ENCODE peak calls at places on chromosomes 13 and 19, in ten cellular contexts. One of them, this sample, is unnamed.
A peak's percentile ranks its signal among the peaks of the same experiment; 100 is the strongest.

GRCh38 chr13:23748109-23748508 is 141.1 kb downstream of the MIPEP start:
- DNase-seq in uterus: no peak
- DNase-seq in H1: no peak
- DNase-seq in esophagus muscularis mucosa: no peak
- DNase-seq in HCT116: no peak
- DNase-seq in ovary: no peak
- DNase-seq in body of pancreas: no peak
- DNase-seq in heart left ventricle: no peak
- DNase-seq in esophagus squamous epithelium: no peak
- DNase-seq in tibial nerve: no peak
- DNase-seq in this sample: no peak

GRCh38 chr13:75621147-75621546 is 15.0 kb upstream of the LMO7 start:
- DNase-seq in uterus: no peak
- DNase-seq in H1: no peak
- DNase-seq in esophagus muscularis mucosa: no peak
- DNase-seq in HCT116: no peak
- DNase-seq in ovary: no peak
- DNase-seq in body of pancreas: no peak
- DNase-seq in heart left ventricle: no peak
- DNase-seq in esophagus squamous epithelium: no peak
- DNase-seq in tibial nerve: no peak
- DNase-seq in this sample: no peak

GRCh38 chr13:79933389-79933788 is 407.5 kb downstream of the SPRY2 start:
- DNase-seq in uterus: no peak
- DNase-seq in H1: no peak
- DNase-seq in esophagus muscularis mucosa: no peak
- DNase-seq in HCT116: no peak
- DNase-seq in ovary: no peak
- DNase-seq in body of pancreas: no peak
- DNase-seq in heart left ventricle: no peak
- DNase-seq in esophagus squamous epithelium: no peak
- DNase-seq in tibial nerve: no peak
- DNase-seq in this sample: no peak

GRCh38 chr13:23673867-23674605 is 103.8 kb downstream of the TNFRSF19 start:
- DNase-seq in uterus: no peak
- DNase-seq in H1: no peak
- DNase-seq in esophagus muscularis mucosa: peak; percentile 47
- DNase-seq in HCT116: no peak
- DNase-seq in ovary: no peak
- DNase-seq in body of pancreas: no peak
- DNase-seq in heart left ventricle: no peak
- DNase-seq in esophagus squamous epithelium: no peak
- DNase-seq in tibial nerve: no peak
- DNase-seq in this sample: no peak

GRCh38 chr19:12766051-12766521 is 9.3 kb downstream of the HOOK2 start:
- DNase-seq in uterus: peak; percentile 74
- DNase-seq in H1: no peak
- DNase-seq in esophagus muscularis mucosa: no peak
- DNase-seq in HCT116: no peak
- DNase-seq in ovary: peak; percentile 69
- DNase-seq in body of pancreas: peak; percentile 91
- DNase-seq in heart left ventricle: peak; percentile 88
- DNase-seq in esophagus squamous epithelium: no peak
- DNase-seq in tibial nerve: peak; percentile 65
- DNase-seq in this sample: peak; percentile 62

GRCh38 chr19:40055832-40056504 is at the start of gene ZNF780B:
- DNase-seq in uterus: peak; percentile 23
- DNase-seq in H1: peak; percentile 5
- DNase-seq in esophagus muscularis mucosa: peak; percentile 92
- DNase-seq in HCT116: peak; percentile 19
- DNase-seq in ovary: peak; percentile 35
- DNase-seq in body of pancreas: peak; percentile 51
- DNase-seq in heart left ventricle: peak; percentile 56
- DNase-seq in esophagus squamous epithelium: peak; percentile 7
- DNase-seq in tibial nerve: peak; percentile 55
- DNase-seq in this sample: peak; percentile 23

GRCh38 chr13:110471833-110472162 is 89.7 kb downstream of the RAB20 start:
- DNase-seq in uterus: no peak
- DNase-seq in H1: no peak
- DNase-seq in esophagus muscularis mucosa: no peak
- DNase-seq in HCT116: no peak
- DNase-seq in ovary: no peak
- DNase-seq in body of pancreas: peak; percentile 29
- DNase-seq in heart left ventricle: peak; percentile 72
- DNase-seq in esophagus squamous epithelium: no peak
- DNase-seq in tibial nerve: peak; percentile 53
- DNase-seq in this sample: peak; percentile 40

GRCh38 chr19:43525836-43526771 is 897 bp downstream of the ETHE1 start:
- DNase-seq in uterus: peak; percentile 28
- DNase-seq in H1: no peak
- DNase-seq in esophagus muscularis mucosa: no peak
- DNase-seq in HCT116: no peak
- DNase-seq in ovary: no peak
- DNase-seq in body of pancreas: peak; percentile 44
- DNase-seq in heart left ventricle: no peak
- DNase-seq in esophagus squamous epithelium: no peak
- DNase-seq in tibial nerve: no peak
- DNase-seq in this sample: no peak

GRCh38 chr13:97627566-97627965 is 193.6 kb downstream of the RAP2A start:
- DNase-seq in uterus: peak; percentile 31
- DNase-seq in H1: no peak
- DNase-seq in esophagus muscularis mucosa: no peak
- DNase-seq in HCT116: no peak
- DNase-seq in ovary: no peak
- DNase-seq in body of pancreas: peak; percentile 22
- DNase-seq in heart left ventricle: peak; percentile 33
- DNase-seq in esophagus squamous epithelium: no peak
- DNase-seq in tibial nerve: peak; percentile 62
- DNase-seq in this sample: peak; percentile 78

GRCh38 chr19:703651-704446 is 4.9 kb upstream of the PALM start:
- DNase-seq in uterus: peak; percentile 59
- DNase-seq in H1: peak; percentile 90
- DNase-seq in esophagus muscularis mucosa: no peak
- DNase-seq in HCT116: peak; percentile 72
- DNase-seq in ovary: peak; percentile 77
- DNase-seq in body of pancreas: peak; percentile 74
- DNase-seq in heart left ventricle: peak; percentile 74
- DNase-seq in esophagus squamous epithelium: no peak
- DNase-seq in tibial nerve: peak; percentile 76
- DNase-seq in this sample: peak; percentile 47

DNA sequence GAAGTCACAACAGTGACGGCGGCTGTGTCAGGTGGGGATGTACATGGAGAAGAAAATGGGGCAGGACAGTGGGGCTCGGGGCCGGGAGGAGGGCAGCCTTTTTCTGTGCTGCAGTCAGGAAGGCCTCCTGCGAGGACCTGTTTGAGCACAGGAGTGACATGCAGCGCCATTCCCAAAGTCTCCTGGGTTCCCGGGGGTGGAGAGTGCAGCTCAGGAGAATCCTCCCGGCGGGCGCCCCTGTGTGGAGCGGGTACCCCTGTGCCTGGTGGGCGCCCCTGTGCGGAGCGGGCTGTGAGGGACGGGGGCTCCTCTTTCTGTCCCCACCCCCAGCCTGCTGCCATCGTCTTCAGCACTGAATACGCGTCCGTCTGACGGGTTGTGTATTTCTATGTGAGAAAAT is 62.4 kb downstream of the ATP11A start:
- DNase-seq in uterus: no peak
- DNase-seq in H1: no peak
- DNase-seq in esophagus muscularis mucosa: no peak
- DNase-seq in HCT116: no peak
- DNase-seq in ovary: no peak
- DNase-seq in body of pancreas: no peak
- DNase-seq in heart left ventricle: no peak
- DNase-seq in esophagus squamous epithelium: no peak
- DNase-seq in tibial nerve: no peak
- DNase-seq in this sample: no peak
- H3K4me1 ChIP-seq in uterus: peaks cover 18% of the 10 kb centered on the region
- H3K4me1 ChIP-seq in H1: peaks cover 7% of the 10 kb centered on the region
- H3K4me1 ChIP-seq in esophagus muscularis mucosa: peaks cover 9% of the 10 kb centered on the region
- H3K4me1 ChIP-seq in HCT116: no peaks in the 10 kb centered on the region
- H3K4me1 ChIP-seq in ovary: peaks cover 2% of the 10 kb centered on the region
- H3K4me1 ChIP-seq in body of pancreas: peaks cover 9% of the 10 kb centered on the region
- H3K4me1 ChIP-seq in heart left ventricle: peaks cover 21% of the 10 kb centered on the region
- H3K4me1 ChIP-seq in esophagus squamous epithelium: no peaks in the 10 kb centered on the region
- H3K4me1 ChIP-seq in tibial nerve: peaks cover 7% of the 10 kb centered on the region
- H3K4me1 ChIP-seq in this sample: peaks cover 4% of the 10 kb centered on the region

DNA sequence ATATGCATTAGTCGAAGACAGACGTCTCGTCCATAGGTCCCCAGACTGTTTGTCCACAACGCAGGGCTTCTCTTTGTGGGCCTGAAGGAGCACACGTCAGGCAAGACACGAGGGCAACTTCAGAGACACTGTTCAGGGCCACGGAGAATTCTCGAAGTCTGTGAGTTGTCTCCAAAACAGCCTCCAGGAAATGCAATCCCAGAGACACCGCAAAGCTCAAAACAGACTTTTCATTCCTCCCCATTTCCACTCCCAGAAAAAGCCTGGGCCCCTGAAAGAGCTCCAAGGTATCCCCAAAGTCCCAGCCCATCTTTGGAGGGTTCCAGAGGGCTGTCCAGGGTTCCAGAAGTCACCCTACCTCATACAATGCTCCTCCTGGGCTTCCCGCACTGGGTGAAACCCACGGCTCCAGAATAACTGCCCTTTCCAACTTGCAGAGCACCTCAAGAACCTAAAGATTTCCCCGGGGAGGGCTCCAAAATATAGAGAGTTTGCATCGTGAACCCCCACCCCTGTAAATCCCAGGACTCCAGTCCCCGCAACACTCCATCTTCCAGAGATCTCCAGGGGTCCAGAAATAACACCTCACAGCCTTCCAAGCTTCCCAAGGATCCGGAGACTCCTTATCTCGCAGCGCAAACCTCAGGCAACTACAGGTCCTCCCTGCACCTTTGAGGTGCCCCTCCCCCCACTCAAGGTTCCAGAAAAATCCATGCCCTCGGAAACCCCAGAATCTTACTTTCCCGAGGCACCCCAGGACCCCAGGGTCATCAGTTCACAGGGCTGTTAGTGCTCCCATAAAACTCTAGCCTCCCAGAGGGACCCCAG is 690 bp upstream of the FTL start:
- DNase-seq in uterus: no peak
- DNase-seq in H1: no peak
- DNase-seq in esophagus muscularis mucosa: no peak
- DNase-seq in HCT116: no peak
- DNase-seq in ovary: no peak
- DNase-seq in body of pancreas: peak; percentile 41
- DNase-seq in heart left ventricle: no peak
- DNase-seq in esophagus squamous epithelium: no peak
- DNase-seq in tibial nerve: no peak
- DNase-seq in this sample: no peak
- TF ChIP-seq POLR2A in uterus: no peak
- TF ChIP-seq POLR2A in H1: no peak
- TF ChIP-seq POLR2A in esophagus muscularis mucosa: no peak
- TF ChIP-seq POLR2A in HCT116: no peak
- TF ChIP-seq POLR2A in ovary: no peak
- TF ChIP-seq POLR2A in body of pancreas: no peak
- TF ChIP-seq POLR2A in heart left ventricle: no peak
- TF ChIP-seq POLR2A in esophagus squamous epithelium: no peak
- TF ChIP-seq POLR2A in tibial nerve: no peak
- TF ChIP-seq POLR2A in this sample: no peak

GRCh38 chr19:27652796-27653195 is 1560.2 kb downstream of the UQCRFS1 start:
- DNase-seq in uterus: no peak
- DNase-seq in H1: no peak
- DNase-seq in esophagus muscularis mucosa: no peak
- DNase-seq in HCT116: no peak
- DNase-seq in ovary: no peak
- DNase-seq in body of pancreas: no peak
- DNase-seq in heart left ventricle: no peak
- DNase-seq in esophagus squamous epithelium: no peak
- DNase-seq in tibial nerve: no peak
- DNase-seq in this sample: no peak
- H3K9me3 ChIP-seq in uterus: no peaks in the 10 kb centered on the region
- H3K9me3 ChIP-seq in H1: peaks cover 57% of the 10 kb centered on the region
- H3K9me3 ChIP-seq in esophagus muscularis mucosa: peaks cover 51% of the 10 kb centered on the region
- H3K9me3 ChIP-seq in HCT116: no peaks in the 10 kb centered on the region
- H3K9me3 ChIP-seq in ovary: no peaks in the 10 kb centered on the region
- H3K9me3 ChIP-seq in body of pancreas: no peaks in the 10 kb centered on the region
- H3K9me3 ChIP-seq in heart left ventricle: peaks cover 54% of the 10 kb centered on the region
- H3K9me3 ChIP-seq in esophagus squamous epithelium: peaks cover 92% of the 10 kb centered on the region
- H3K9me3 ChIP-seq in tibial nerve: no peaks in the 10 kb centered on the region
- H3K9me3 ChIP-seq in this sample: no peaks in the 10 kb centered on the region

DNA sequence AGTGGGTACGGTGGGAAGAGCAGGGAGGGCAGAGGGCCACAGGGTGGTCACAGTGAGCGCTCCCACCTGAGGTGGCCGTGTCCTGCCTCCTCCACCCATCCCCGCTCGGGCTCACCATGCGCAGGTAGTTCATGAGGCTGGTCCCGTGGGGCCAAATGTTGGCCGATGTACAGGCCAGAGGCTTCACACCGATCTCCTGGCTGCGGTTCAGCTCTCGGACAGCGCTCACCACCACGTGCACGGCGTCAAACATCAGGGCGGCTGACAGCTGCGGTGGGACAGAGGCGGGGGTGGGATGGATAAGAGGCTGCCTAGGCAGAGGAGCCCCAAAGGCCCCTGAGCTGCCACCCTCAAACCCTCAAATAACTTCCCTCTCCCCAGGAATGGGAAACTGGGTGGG is 15.8 kb downstream of the GRIK5 start:
- DNase-seq in uterus: no peak
- DNase-seq in H1: no peak
- DNase-seq in esophagus muscularis mucosa: no peak
- DNase-seq in HCT116: no peak
- DNase-seq in ovary: no peak
- DNase-seq in body of pancreas: no peak
- DNase-seq in heart left ventricle: no peak
- DNase-seq in esophagus squamous epithelium: no peak
- DNase-seq in tibial nerve: no peak
- DNase-seq in this sample: no peak
- H3K4me1 ChIP-seq in uterus: no peaks in the 10 kb centered on the region
- H3K4me1 ChIP-seq in H1: no peaks in the 10 kb centered on the region
- H3K4me1 ChIP-seq in esophagus muscularis mucosa: no peaks in the 10 kb centered on the region
- H3K4me1 ChIP-seq in HCT116: peaks cover 19% of the 10 kb centered on the region
- H3K4me1 ChIP-seq in ovary: no peaks in the 10 kb centered on the region
- H3K4me1 ChIP-seq in body of pancreas: no peaks in the 10 kb centered on the region
- H3K4me1 ChIP-seq in heart left ventricle: peaks cover 9% of the 10 kb centered on the region
- H3K4me1 ChIP-seq in esophagus squamous epithelium: peaks cover 27% of the 10 kb centered on the region
- H3K4me1 ChIP-seq in tibial nerve: no peaks in the 10 kb centered on the region
- H3K4me1 ChIP-seq in this sample: peaks cover 20% of the 10 kb centered on the region

This sample was measured in gastrocnemius medialis.